ENCODE peak calls at places on chromosomes 1 and 21, in nine cellular contexts. P, W, U, D, G, H, E, L and O are unnamed samples.

GRCh38 chr1:6163191-6163972 is 16.7 kb downstream of the CHD5 start:
- DNase-seq in P (no peak), W (no peak), U (no peak), D (no peak), G (no peak), H (no peak), E (no peak), L (no peak), O (no peak)

GRCh38 chr1:56520202-56520601 is 59.2 kb downstream of the PLPP3 start:
- DNase-seq in P (no peak), W (no peak), U (no peak), D (peak; percentile 51), G (no peak), H (no peak), E (no peak), L (no peak), O (no peak)

GRCh38 chr1:156571261-156571958 is 955 bp downstream of the IQGAP3 start:
- DNase-seq in P (no peak), W (no peak), U (no peak), D (peak; percentile 87), G (no peak), H (no peak), E (peak; percentile 64), L (peak; percentile 81), O (no peak)

GRCh38 chr1:54965624-54966340 is 14.6 kb upstream of the TMEM61 start:
- DNase-seq in P (peak; percentile 90), W (peak; percentile 82), U (peak; percentile 59), D (peak; percentile 19), G (no peak), H (no peak), E (peak; percentile 40), L (peak; percentile 45), O (no peak)

GRCh38 chr1:103170608-103171007 is 62.3 kb upstream of the COL11A1 start:
- DNase-seq in P (no peak), W (no peak), U (no peak), D (no peak), G (no peak), H (no peak), E (no peak), L (no peak), O (no peak)

GRCh38 chr1:183685112-183685713 is 32.1 kb upstream of the APOBEC4 start:
- DNase-seq in P (no peak), W (no peak), U (peak; percentile 24), D (peak; percentile 65), G (no peak), H (no peak), E (no peak), L (peak; percentile 56), O (peak; percentile 39)

GRCh38 chr1:2208309-2209239 is 14.0 kb upstream of the FAAP20 start:
- DNase-seq in P (peak; percentile 89), W (peak; percentile 76), U (peak; percentile 93), D (peak; percentile 95), G (no peak), H (peak; percentile 94), E (peak; percentile 56), L (peak; percentile 73), O (no peak)

GRCh38 chr1:152143147-152143845 is 15.7 kb downstream of the RPTN start:
- DNase-seq in P (no peak), W (no peak), U (no peak), D (no peak), G (no peak), H (no peak), E (no peak), L (no peak), O (no peak)

GRCh38 chr1:12078938-12079861 is 16.1 kb downstream of the TNFRSF8 start:
- DNase-seq in P (no peak), W (peak; percentile 67), U (no peak), D (peak; percentile 37), G (no peak), H (no peak), E (peak; percentile 25), L (peak; percentile 43), O (no peak)

GRCh38 chr1:149844650-149845255 is 54.6 kb upstream of the BOLA1 start:
- DNase-seq in P (no peak), W (no peak), U (no peak), D (no peak), G (no peak), H (no peak), E (no peak), L (no peak), O (no peak)

GRCh38 chr1:169312084-169312954 is 55.3 kb downstream of the NME7 start:
- DNase-seq in P (no peak), W (no peak), U (no peak), D (peak; percentile 96), G (no peak), H (no peak), E (no peak), L (peak; percentile 98), O (no peak)

GRCh38 chr1:244395965-244396364 is 55.7 kb downstream of the ADSS2 start:
- DNase-seq in P (no peak), W (no peak), U (no peak), D (no peak), G (no peak), H (no peak), E (no peak), L (no peak), O (no peak)

GRCh38 chr1:213934642-213935041 is 53.1 kb upstream of the PROX1 start:
- DNase-seq in P (no peak), W (no peak), U (peak; percentile 94), D (peak; percentile 54), G (no peak), H (no peak), E (no peak), L (no peak), O (no peak)

GRCh38 chr1:40663324-40664166 is 1.9 kb downstream of the RIMS3 start:
- DNase-seq in P (no peak), W (no peak), U (no peak), D (no peak), G (no peak), H (no peak), E (no peak), L (no peak), O (no peak)

GRCh38 chr1:230743874-230744273 is 3.3 kb upstream of the CAPN9 start:
- DNase-seq in P (no peak), W (no peak), U (no peak), D (no peak), G (no peak), H (no peak), E (no peak), L (no peak), O (no peak)

GRCh38 chr1:71304125-71304524 is 223.3 kb upstream of the ZRANB2 start:
- DNase-seq in P (no peak), W (no peak), U (no peak), D (no peak), G (no peak), H (no peak), E (no peak), L (no peak), O (no peak)

GRCh38 chr1:221025391-221026355 is 146.4 kb downstream of the HLX start:
- DNase-seq in P (no peak), W (no peak), U (peak; percentile 16), D (no peak), G (no peak), H (no peak), E (no peak), L (no peak), O (no peak)

DNA sequence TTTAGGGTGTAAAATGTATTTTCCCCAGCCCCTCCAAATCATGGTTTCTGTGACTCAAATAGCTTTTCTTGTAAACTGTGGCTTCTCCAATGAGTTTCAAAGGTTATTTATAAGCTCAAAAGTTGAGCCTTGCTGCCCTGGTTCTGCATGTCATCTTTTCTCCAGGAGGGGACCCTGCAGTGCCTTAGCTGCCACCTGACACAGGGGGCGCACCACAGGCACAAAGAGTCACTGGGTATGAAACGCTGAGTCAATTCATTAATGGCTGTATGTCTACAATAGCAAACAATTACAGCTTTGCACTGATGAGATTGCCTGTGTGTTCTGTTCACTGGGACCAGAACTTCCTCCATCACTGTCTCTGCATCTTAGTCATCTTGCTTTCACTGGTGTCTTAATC is 100.8 kb downstream of the PCP4 start:
- DNase-seq in P (no peak), W (no peak), U (no peak), D (no peak), G (no peak), H (no peak), E (no peak), L (no peak), O (no peak)
- TF ChIP-seq CTCF in P (no peak), W (no peak), U (no peak), D (no peak), G (no peak), H (no peak), E (no peak), L (no peak), O (no peak)

GRCh38 chr21:37496972-37497371 is 130.4 kb downstream of the DYRK1A start:
- DNase-seq in P (no peak), W (no peak), U (no peak), D (peak; percentile 15), G (no peak), H (no peak), E (no peak), L (no peak), O (no peak)
- TF ChIP-seq CTCF in P (peak; percentile 54), W (peak; percentile 1), U (peak; percentile 20), D (peak; percentile 29), G (peak; percentile 24), H (no peak), E (no peak), L (no peak), O (peak; percentile 33)

DNA sequence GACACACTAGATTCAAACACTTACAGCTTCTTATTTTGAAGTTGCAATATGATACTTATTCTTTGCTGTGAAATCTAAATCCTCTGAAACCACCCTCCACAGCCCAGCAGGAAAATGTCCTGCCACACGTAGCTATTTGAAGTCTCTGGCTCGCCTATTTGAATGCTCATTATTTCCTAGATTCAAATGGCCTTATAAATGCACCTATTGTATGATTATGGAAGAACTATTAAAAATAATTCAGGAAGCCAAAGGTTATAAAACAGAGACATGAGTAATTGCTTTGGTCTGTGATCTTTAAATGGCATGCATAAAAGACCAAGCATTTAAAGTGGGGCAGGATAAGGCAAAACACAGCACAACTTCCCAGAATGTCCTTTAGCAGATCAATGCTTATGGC is 26.6 kb upstream of the FBXO28 start:
- DNase-seq in P (no peak), W (no peak), U (no peak), D (no peak), G (no peak), H (no peak), E (no peak), L (no peak), O (no peak)
- TF ChIP-seq CTCF in P (no peak), W (no peak), U (no peak), D (no peak), G (no peak), H (no peak), E (no peak), L (no peak), O (no peak)

GRCh38 chr1:67213164-67213563 is 46.9 kb downstream of the IL23R start:
- DNase-seq in P (no peak), W (no peak), U (no peak), D (no peak), G (no peak), H (no peak), E (no peak), L (no peak), O (no peak)

GRCh38 chr1:67211589-67212563 is 45.6 kb downstream of the IL23R start:
- DNase-seq in P (no peak), W (no peak), U (peak; percentile 26), D (peak; percentile 28), G (no peak), H (no peak), E (peak; percentile 31), L (peak; percentile 53), O (no peak)

GRCh38 chr1:67213948-67214347 is 47.7 kb downstream of the IL23R start:
- DNase-seq in P (no peak), W (no peak), U (no peak), D (no peak), G (no peak), H (no peak), E (no peak), L (no peak), O (no peak)

GRCh38 chr1:67214420-67215174 is 48.3 kb downstream of the IL23R start:
- DNase-seq in P (no peak), W (no peak), U (peak; percentile 31), D (no peak), G (no peak), H (no peak), E (peak; percentile 24), L (peak; percentile 40), O (no peak)
- TF ChIP-seq CTCF in P (peak; percentile 49), W (peak; percentile 9), U (peak; percentile 53), D (peak; percentile 76), G (peak; percentile 43), H (peak; percentile 23), E (peak; percentile 33), L (peak; percentile 70), O (peak; percentile 35)